ENCODE peak calls at places on chromosomes 13 and 19, in nine cellular contexts. One of them, this sample, is unnamed.

GRCh38 chr19:5808120-5808816 is 3.4 kb downstream of the NRTN start:
- DNase-seq in MCF 10A: no peak
- DNase-seq in fibroblast of pulmonary artery: no peak
- DNase-seq in neural crest cell: no peak
- DNase-seq in endothelial cell: no peak
- DNase-seq in uterus: no peak
- DNase-seq in left lung: no peak
- DNase-seq in mammary epithelial cell: no peak
- DNase-seq in GM13976: no peak
- DNase-seq in this sample: no peak

GRCh38 chr19:28332351-28332750 is 880.6 kb downstream of the UQCRFS1 start:
- DNase-seq in MCF 10A: no peak
- DNase-seq in fibroblast of pulmonary artery: no peak
- DNase-seq in neural crest cell: no peak
- DNase-seq in endothelial cell: no peak
- DNase-seq in uterus: no peak
- DNase-seq in left lung: no peak
- DNase-seq in mammary epithelial cell: no peak
- DNase-seq in GM13976: no peak
- DNase-seq in this sample: no peak

GRCh38 chr19:41941410-41942202 is 13.4 kb upstream of the ERFL start:
- DNase-seq in MCF 10A: no peak
- DNase-seq in fibroblast of pulmonary artery: no peak
- DNase-seq in neural crest cell: no peak
- DNase-seq in endothelial cell: no peak
- DNase-seq in uterus: no peak
- DNase-seq in left lung: no peak
- DNase-seq in mammary epithelial cell: no peak
- DNase-seq in GM13976: no peak
- DNase-seq in this sample: no peak

GRCh38 chr19:30666301-30666803 is 294.2 kb downstream of the ZNF536 start:
- DNase-seq in MCF 10A: peak
- DNase-seq in fibroblast of pulmonary artery: peak
- DNase-seq in neural crest cell: peak
- DNase-seq in endothelial cell: peak
- DNase-seq in uterus: peak
- DNase-seq in left lung: no peak
- DNase-seq in mammary epithelial cell: peak
- DNase-seq in GM13976: peak
- DNase-seq in this sample: no peak

GRCh38 chr13:79119578-79120107 is 286.4 kb downstream of the RBM26 start:
- DNase-seq in MCF 10A: no peak
- DNase-seq in fibroblast of pulmonary artery: no peak
- DNase-seq in neural crest cell: no peak
- DNase-seq in endothelial cell: no peak
- DNase-seq in uterus: no peak
- DNase-seq in left lung: peak
- DNase-seq in mammary epithelial cell: no peak
- DNase-seq in GM13976: no peak
- DNase-seq in this sample: no peak

GRCh38 chr13:108944760-108945159 is 315.3 kb downstream of the MYO16 start:
- DNase-seq in MCF 10A: peak
- DNase-seq in fibroblast of pulmonary artery: peak
- DNase-seq in neural crest cell: no peak
- DNase-seq in endothelial cell: no peak
- DNase-seq in uterus: no peak
- DNase-seq in left lung: no peak
- DNase-seq in mammary epithelial cell: peak
- DNase-seq in GM13976: no peak
- DNase-seq in this sample: no peak

GRCh38 chr13:44401577-44401976 is 28.0 kb downstream of the SERP2 start:
- DNase-seq in MCF 10A: no peak
- DNase-seq in fibroblast of pulmonary artery: no peak
- DNase-seq in neural crest cell: no peak
- DNase-seq in endothelial cell: no peak
- DNase-seq in uterus: no peak
- DNase-seq in left lung: no peak
- DNase-seq in mammary epithelial cell: no peak
- DNase-seq in GM13976: no peak
- DNase-seq in this sample: no peak

GRCh38 chr13:99975626-99976025 is 4.1 kb upstream of the ZIC5 start:
- DNase-seq in MCF 10A: no peak
- DNase-seq in fibroblast of pulmonary artery: no peak
- DNase-seq in neural crest cell: no peak
- DNase-seq in endothelial cell: no peak
- DNase-seq in uterus: peak
- DNase-seq in left lung: peak
- DNase-seq in mammary epithelial cell: no peak
- DNase-seq in GM13976: no peak
- DNase-seq in this sample: peak

GRCh38 chr13:50224534-50224933 is 209.3 kb downstream of the KCNRG start:
- DNase-seq in MCF 10A: peak
- DNase-seq in fibroblast of pulmonary artery: peak
- DNase-seq in neural crest cell: no peak
- DNase-seq in endothelial cell: no peak
- DNase-seq in uterus: no peak
- DNase-seq in left lung: no peak
- DNase-seq in mammary epithelial cell: peak
- DNase-seq in GM13976: peak
- DNase-seq in this sample: no peak

GRCh38 chr13:110062077-110062776 is 244.7 kb downstream of the COL4A1 start:
- DNase-seq in MCF 10A: peak
- DNase-seq in fibroblast of pulmonary artery: no peak
- DNase-seq in neural crest cell: no peak
- DNase-seq in endothelial cell: no peak
- DNase-seq in uterus: no peak
- DNase-seq in left lung: no peak
- DNase-seq in mammary epithelial cell: peak
- DNase-seq in GM13976: no peak
- DNase-seq in this sample: no peak

GRCh38 chr13:93318538-93318937 is 91.9 kb downstream of the GPC6 start:
- DNase-seq in MCF 10A: peak
- DNase-seq in fibroblast of pulmonary artery: peak
- DNase-seq in neural crest cell: no peak
- DNase-seq in endothelial cell: peak
- DNase-seq in uterus: no peak
- DNase-seq in left lung: no peak
- DNase-seq in mammary epithelial cell: no peak
- DNase-seq in GM13976: no peak
- DNase-seq in this sample: no peak

GRCh38 chr19:58513213-58513693 is 1.5 kb upstream of the SLC27A5 start:
- DNase-seq in MCF 10A: no peak
- DNase-seq in fibroblast of pulmonary artery: no peak
- DNase-seq in neural crest cell: no peak
- DNase-seq in endothelial cell: no peak
- DNase-seq in uterus: no peak
- DNase-seq in left lung: no peak
- DNase-seq in mammary epithelial cell: no peak
- DNase-seq in GM13976: no peak
- DNase-seq in this sample: no peak

GRCh38 chr19:39924952-39925351 is 9.5 kb downstream of the FCGBP start:
- DNase-seq in MCF 10A: no peak
- DNase-seq in fibroblast of pulmonary artery: no peak
- DNase-seq in neural crest cell: no peak
- DNase-seq in endothelial cell: no peak
- DNase-seq in uterus: no peak
- DNase-seq in left lung: no peak
- DNase-seq in mammary epithelial cell: no peak
- DNase-seq in GM13976: no peak
- DNase-seq in this sample: no peak

GRCh38 chr13:73058432-73058740 is 419 bp upstream of the KLF5 start:
- DNase-seq in MCF 10A: no peak
- DNase-seq in fibroblast of pulmonary artery: no peak
- DNase-seq in neural crest cell: no peak
- DNase-seq in endothelial cell: no peak
- DNase-seq in uterus: no peak
- DNase-seq in left lung: no peak
- DNase-seq in mammary epithelial cell: no peak
- DNase-seq in GM13976: no peak
- DNase-seq in this sample: no peak

DNA sequence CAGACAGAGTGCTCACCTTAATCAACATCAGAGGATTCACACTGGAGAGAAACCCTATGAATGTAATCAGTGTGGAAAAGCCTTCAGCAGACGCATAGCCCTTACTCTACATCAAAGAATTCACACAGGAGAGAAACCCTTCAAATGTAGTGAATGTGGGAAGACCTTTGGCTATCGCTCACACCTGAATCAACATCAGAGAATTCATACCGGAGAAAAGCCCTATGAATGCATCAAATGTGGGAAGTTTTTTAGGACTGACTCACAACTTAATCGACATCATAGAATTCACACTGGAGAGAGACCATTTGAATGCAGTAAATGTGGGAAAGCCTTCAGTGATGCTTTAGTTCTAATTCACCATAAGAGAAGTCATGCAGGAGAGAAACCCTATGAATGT is 18.3 kb downstream of the ZNF527 start:
- DNase-seq in MCF 10A: no peak
- DNase-seq in fibroblast of pulmonary artery: no peak
- DNase-seq in neural crest cell: no peak
- DNase-seq in endothelial cell: no peak
- DNase-seq in uterus: no peak
- DNase-seq in left lung: no peak
- DNase-seq in mammary epithelial cell: no peak
- DNase-seq in GM13976: no peak
- DNase-seq in this sample: no peak
- TF ChIP-seq CTCF in MCF 10A: no peak
- TF ChIP-seq CTCF in fibroblast of pulmonary artery: no peak
- TF ChIP-seq CTCF in neural crest cell: no peak
- TF ChIP-seq CTCF in endothelial cell: no peak
- TF ChIP-seq CTCF in uterus: no peak
- TF ChIP-seq CTCF in left lung: no peak
- TF ChIP-seq CTCF in mammary epithelial cell: no peak
- TF ChIP-seq CTCF in GM13976: no peak
- TF ChIP-seq CTCF in this sample: no peak

GRCh38 chr13:112392719-112393118 is 16.6 kb downstream of the SPACA7 start:
- DNase-seq in MCF 10A: no peak
- DNase-seq in fibroblast of pulmonary artery: no peak
- DNase-seq in neural crest cell: no peak
- DNase-seq in endothelial cell: no peak
- DNase-seq in uterus: no peak
- DNase-seq in left lung: no peak
- DNase-seq in mammary epithelial cell: no peak
- DNase-seq in GM13976: no peak
- DNase-seq in this sample: no peak
- TF ChIP-seq CTCF in MCF 10A: no peak
- TF ChIP-seq CTCF in fibroblast of pulmonary artery: no peak
- TF ChIP-seq CTCF in neural crest cell: no peak
- TF ChIP-seq CTCF in endothelial cell: no peak
- TF ChIP-seq CTCF in uterus: no peak
- TF ChIP-seq CTCF in left lung: no peak
- TF ChIP-seq CTCF in mammary epithelial cell: no peak
- TF ChIP-seq CTCF in GM13976: no peak
- TF ChIP-seq CTCF in this sample: no peak

GRCh38 chr13:31431722-31432137 is 232.0 kb downstream of the B3GLCT start:
- DNase-seq in MCF 10A: peak
- DNase-seq in fibroblast of pulmonary artery: peak
- DNase-seq in neural crest cell: peak
- DNase-seq in endothelial cell: peak
- DNase-seq in uterus: peak
- DNase-seq in left lung: no peak
- DNase-seq in mammary epithelial cell: peak
- DNase-seq in GM13976: peak
- DNase-seq in this sample: no peak
- TF ChIP-seq CTCF in MCF 10A: peak
- TF ChIP-seq CTCF in fibroblast of pulmonary artery: peak
- TF ChIP-seq CTCF in neural crest cell: peak
- TF ChIP-seq CTCF in endothelial cell: peak
- TF ChIP-seq CTCF in uterus: peak
- TF ChIP-seq CTCF in left lung: peak
- TF ChIP-seq CTCF in mammary epithelial cell: peak
- TF ChIP-seq CTCF in GM13976: peak
- TF ChIP-seq CTCF in this sample: peak

GRCh38 chr19:4645718-4646117 is 6.4 kb downstream of the TNFAIP8L1 start:
- DNase-seq in MCF 10A: no peak
- DNase-seq in fibroblast of pulmonary artery: no peak
- DNase-seq in neural crest cell: no peak
- DNase-seq in endothelial cell: no peak
- DNase-seq in uterus: no peak
- DNase-seq in left lung: no peak
- DNase-seq in mammary epithelial cell: no peak
- DNase-seq in GM13976: no peak
- DNase-seq in this sample: no peak

GRCh38 chr19:4649392-4650094 is 10.2 kb downstream of the TNFAIP8L1 start:
- DNase-seq in MCF 10A: no peak
- DNase-seq in fibroblast of pulmonary artery: no peak
- DNase-seq in neural crest cell: no peak
- DNase-seq in endothelial cell: no peak
- DNase-seq in uterus: no peak
- DNase-seq in left lung: no peak
- DNase-seq in mammary epithelial cell: no peak
- DNase-seq in GM13976: no peak
- DNase-seq in this sample: no peak

GRCh38 chr19:4650159-4650558 is 10.8 kb downstream of the TNFAIP8L1 start:
- DNase-seq in MCF 10A: no peak
- DNase-seq in fibroblast of pulmonary artery: no peak
- DNase-seq in neural crest cell: no peak
- DNase-seq in endothelial cell: no peak
- DNase-seq in uterus: no peak
- DNase-seq in left lung: no peak
- DNase-seq in mammary epithelial cell: no peak
- DNase-seq in GM13976: no peak
- DNase-seq in this sample: no peak

GRCh38 chr19:4652075-4652474 is 12.8 kb downstream of the TNFAIP8L1 start:
- DNase-seq in MCF 10A: no peak
- DNase-seq in fibroblast of pulmonary artery: no peak
- DNase-seq in neural crest cell: no peak
- DNase-seq in endothelial cell: no peak
- DNase-seq in uterus: no peak
- DNase-seq in left lung: no peak
- DNase-seq in mammary epithelial cell: no peak
- DNase-seq in GM13976: no peak
- DNase-seq in this sample: no peak

DNA sequence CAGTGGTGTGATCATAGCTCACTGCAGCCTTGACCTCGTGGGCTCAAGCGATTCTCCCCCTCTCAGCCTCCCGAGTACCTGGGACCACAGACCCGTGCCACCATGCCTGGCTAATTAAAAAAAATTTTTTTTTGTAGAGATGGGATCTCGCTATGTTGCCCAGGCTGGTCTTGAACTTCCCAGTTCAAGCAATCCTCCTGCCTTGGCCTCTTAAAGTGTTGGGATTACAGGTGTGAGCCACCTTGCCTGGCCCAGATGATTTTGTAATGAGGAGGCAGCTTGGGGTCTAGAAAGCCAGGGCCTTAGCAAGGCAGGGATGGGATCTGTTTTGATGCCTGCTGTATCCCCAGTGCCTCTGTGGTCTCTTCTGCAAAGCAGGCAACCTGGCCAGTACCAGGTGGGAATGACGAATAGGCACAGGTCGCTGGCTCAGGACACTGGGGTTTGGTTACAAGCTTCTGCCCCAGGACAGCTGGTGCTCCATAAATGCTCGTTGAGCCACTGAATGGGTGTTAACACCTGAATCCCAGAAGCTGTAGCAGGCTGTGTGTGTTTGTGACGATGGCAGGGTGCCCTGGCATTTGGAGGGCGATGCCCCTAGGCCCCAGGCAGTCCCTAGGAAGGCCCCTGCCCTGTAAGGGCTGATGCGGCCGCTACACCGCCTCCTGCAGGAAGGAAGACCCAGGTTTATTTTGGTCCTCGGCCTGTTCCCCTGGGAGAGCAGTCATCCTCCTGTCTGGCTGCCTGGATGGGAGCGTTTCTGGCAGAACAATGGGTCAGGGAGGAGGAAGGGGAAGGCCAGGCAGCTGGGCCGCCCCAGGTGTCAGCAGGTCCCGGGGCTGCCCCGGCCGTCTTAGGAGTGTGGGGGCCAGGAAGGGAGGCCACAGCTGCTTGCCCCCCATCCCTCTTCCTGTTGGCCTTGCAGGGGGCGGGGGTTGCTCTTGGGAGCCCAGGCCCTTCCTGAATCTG is 8.6 kb downstream of the TNFAIP8L1 start:
- DNase-seq in MCF 10A: no peak
- DNase-seq in fibroblast of pulmonary artery: peak
- DNase-seq in neural crest cell: no peak
- DNase-seq in endothelial cell: peak
- DNase-seq in uterus: peak
- DNase-seq in left lung: no peak
- DNase-seq in mammary epithelial cell: no peak
- DNase-seq in GM13976: peak
- DNase-seq in this sample: no peak
- TF ChIP-seq CTCF in MCF 10A: no peak
- TF ChIP-seq CTCF in fibroblast of pulmonary artery: peak
- TF ChIP-seq CTCF in neural crest cell: no peak
- TF ChIP-seq CTCF in endothelial cell: no peak
- TF ChIP-seq CTCF in uterus: no peak
- TF ChIP-seq CTCF in left lung: no peak
- TF ChIP-seq CTCF in mammary epithelial cell: no peak
- TF ChIP-seq CTCF in GM13976: no peak
- TF ChIP-seq CTCF in this sample: no peak

This sample was measured in upper lobe of right lung.